ENCODE peak calls at places on chromosomes 4 and X, in seven cellular contexts. One of them, this sample, is unnamed.
A peak's percentile ranks its signal among the peaks of the same experiment; 100 is the strongest.

GRCh38 chr4:138861130-138861529 is 154.5 kb upstream of the NOCT start:
- DNase-seq in fibroblast of villous mesenchyme: no peak
- DNase-seq in astrocyte of the spinal cord: peak; percentile 36
- DNase-seq in upper lobe of right lung: no peak
- DNase-seq in dorsolateral prefrontal cortex: no peak
- DNase-seq in osteoblast: no peak
- DNase-seq in aorta: no peak
- DNase-seq in this sample: no peak

GRCh38 chr4:37487668-37488067 is 198.5 kb downstream of the RELL1 start:
- DNase-seq in fibroblast of villous mesenchyme: no peak
- DNase-seq in astrocyte of the spinal cord: no peak
- DNase-seq in upper lobe of right lung: no peak
- DNase-seq in dorsolateral prefrontal cortex: no peak
- DNase-seq in osteoblast: no peak
- DNase-seq in aorta: no peak
- DNase-seq in this sample: no peak

GRCh38 chr4:15457401-15458201 is 12.1 kb upstream of the CC2D2A start:
- DNase-seq in fibroblast of villous mesenchyme: peak; percentile 85
- DNase-seq in astrocyte of the spinal cord: peak; percentile 79
- DNase-seq in upper lobe of right lung: no peak
- DNase-seq in dorsolateral prefrontal cortex: no peak
- DNase-seq in osteoblast: peak; percentile 9
- DNase-seq in aorta: no peak
- DNase-seq in this sample: peak; percentile 80

GRCh38 chr4:34158883-34159282 is 2085.4 kb downstream of the ARAP2 start:
- DNase-seq in fibroblast of villous mesenchyme: no peak
- DNase-seq in astrocyte of the spinal cord: no peak
- DNase-seq in upper lobe of right lung: no peak
- DNase-seq in dorsolateral prefrontal cortex: no peak
- DNase-seq in osteoblast: no peak
- DNase-seq in aorta: no peak
- DNase-seq in this sample: no peak

GRCh38 chr4:70559216-70559830 is 32.7 kb upstream of the AMBN start:
- DNase-seq in fibroblast of villous mesenchyme: peak; percentile 53
- DNase-seq in astrocyte of the spinal cord: peak; percentile 48
- DNase-seq in upper lobe of right lung: no peak
- DNase-seq in dorsolateral prefrontal cortex: peak; percentile 10
- DNase-seq in osteoblast: peak; percentile 86
- DNase-seq in aorta: no peak
- DNase-seq in this sample: peak; percentile 62

GRCh38 chrX:137427061-137427778 is 138.7 kb upstream of the ZIC3 start:
- DNase-seq in fibroblast of villous mesenchyme: no peak
- DNase-seq in astrocyte of the spinal cord: no peak
- DNase-seq in upper lobe of right lung: no peak
- DNase-seq in dorsolateral prefrontal cortex: no peak
- DNase-seq in osteoblast: no peak
- DNase-seq in aorta: no peak
- DNase-seq in this sample: no peak

GRCh38 chrX:34873500-34874225 is 68.9 kb upstream of the FAM47B start:
- DNase-seq in fibroblast of villous mesenchyme: peak; percentile 12
- DNase-seq in astrocyte of the spinal cord: peak; percentile 20
- DNase-seq in upper lobe of right lung: no peak
- DNase-seq in dorsolateral prefrontal cortex: no peak
- DNase-seq in osteoblast: no peak
- DNase-seq in aorta: no peak
- DNase-seq in this sample: peak; percentile 42

GRCh38 chr4:1659104-1659725 is 24.9 kb downstream of the FAM53A start:
- DNase-seq in fibroblast of villous mesenchyme: no peak
- DNase-seq in astrocyte of the spinal cord: no peak
- DNase-seq in upper lobe of right lung: no peak
- DNase-seq in dorsolateral prefrontal cortex: no peak
- DNase-seq in osteoblast: peak; percentile 35
- DNase-seq in aorta: no peak
- DNase-seq in this sample: no peak

GRCh38 chr4:37066149-37066548 is 178.4 kb upstream of the NWD2 start:
- DNase-seq in fibroblast of villous mesenchyme: no peak
- DNase-seq in astrocyte of the spinal cord: no peak
- DNase-seq in upper lobe of right lung: no peak
- DNase-seq in dorsolateral prefrontal cortex: no peak
- DNase-seq in osteoblast: no peak
- DNase-seq in aorta: no peak
- DNase-seq in this sample: no peak

GRCh38 chr4:164623099-164623498 is 130.8 kb upstream of the SMIM31 start:
- DNase-seq in fibroblast of villous mesenchyme: no peak
- DNase-seq in astrocyte of the spinal cord: no peak
- DNase-seq in upper lobe of right lung: no peak
- DNase-seq in dorsolateral prefrontal cortex: no peak
- DNase-seq in osteoblast: no peak
- DNase-seq in aorta: no peak
- DNase-seq in this sample: no peak

GRCh38 chr4:125315571-125316390 is 1.0 kb downstream of the FAT4 start:
- DNase-seq in fibroblast of villous mesenchyme: peak; percentile 58
- DNase-seq in astrocyte of the spinal cord: peak; percentile 73
- DNase-seq in upper lobe of right lung: peak; percentile 75
- DNase-seq in dorsolateral prefrontal cortex: peak; percentile 18
- DNase-seq in osteoblast: peak; percentile 59
- DNase-seq in aorta: peak; percentile 68
- DNase-seq in this sample: peak; percentile 62

GRCh38 chr4:6732441-6733357 is 16.7 kb downstream of the BLOC1S4 start:
- DNase-seq in fibroblast of villous mesenchyme: peak; percentile 93
- DNase-seq in astrocyte of the spinal cord: peak; percentile 91
- DNase-seq in upper lobe of right lung: peak; percentile 86
- DNase-seq in dorsolateral prefrontal cortex: no peak
- DNase-seq in osteoblast: peak; percentile 98
- DNase-seq in aorta: peak; percentile 91
- DNase-seq in this sample: peak; percentile 93

GRCh38 chr4:85784348-85784747 is 309.4 kb downstream of the ARHGAP24 start:
- DNase-seq in fibroblast of villous mesenchyme: peak; percentile 20
- DNase-seq in astrocyte of the spinal cord: no peak
- DNase-seq in upper lobe of right lung: no peak
- DNase-seq in dorsolateral prefrontal cortex: no peak
- DNase-seq in osteoblast: no peak
- DNase-seq in aorta: no peak
- DNase-seq in this sample: peak; percentile 40

GRCh38 chr4:77579406-77580076 is 26.1 kb upstream of the CXCL13 start:
- DNase-seq in fibroblast of villous mesenchyme: peak; percentile 67
- DNase-seq in astrocyte of the spinal cord: peak; percentile 87
- DNase-seq in upper lobe of right lung: no peak
- DNase-seq in dorsolateral prefrontal cortex: no peak
- DNase-seq in osteoblast: peak; percentile 90
- DNase-seq in aorta: no peak
- DNase-seq in this sample: peak; percentile 74

GRCh38 chr4:81166431-81166830 is 48.6 kb downstream of the PRKG2 start:
- DNase-seq in fibroblast of villous mesenchyme: no peak
- DNase-seq in astrocyte of the spinal cord: peak; percentile 39
- DNase-seq in upper lobe of right lung: no peak
- DNase-seq in dorsolateral prefrontal cortex: no peak
- DNase-seq in osteoblast: no peak
- DNase-seq in aorta: no peak
- DNase-seq in this sample: no peak

GRCh38 chrX:71181558-71181909 is 36.9 kb downstream of the NLGN3 start:
- DNase-seq in fibroblast of villous mesenchyme: no peak
- DNase-seq in astrocyte of the spinal cord: no peak
- DNase-seq in upper lobe of right lung: no peak
- DNase-seq in dorsolateral prefrontal cortex: no peak
- DNase-seq in osteoblast: no peak
- DNase-seq in aorta: no peak
- DNase-seq in this sample: no peak

GRCh38 chr4:38917481-38918025 is 49.9 kb downstream of the FAM114A1 start:
- DNase-seq in fibroblast of villous mesenchyme: no peak
- DNase-seq in astrocyte of the spinal cord: peak; percentile 35
- DNase-seq in upper lobe of right lung: no peak
- DNase-seq in dorsolateral prefrontal cortex: no peak
- DNase-seq in osteoblast: peak; percentile 75
- DNase-seq in aorta: no peak
- DNase-seq in this sample: no peak

GRCh38 chr4:1705732-1706131 is 6.4 kb downstream of the SLBP start:
- DNase-seq in fibroblast of villous mesenchyme: no peak
- DNase-seq in astrocyte of the spinal cord: no peak
- DNase-seq in upper lobe of right lung: peak; percentile 43
- DNase-seq in dorsolateral prefrontal cortex: no peak
- DNase-seq in osteoblast: no peak
- DNase-seq in aorta: no peak
- DNase-seq in this sample: no peak

GRCh38 chr4:7342581-7343352 is 92.0 kb downstream of the PSAPL1 start:
- DNase-seq in fibroblast of villous mesenchyme: no peak
- DNase-seq in astrocyte of the spinal cord: no peak
- DNase-seq in upper lobe of right lung: no peak
- DNase-seq in dorsolateral prefrontal cortex: peak; percentile 83
- DNase-seq in osteoblast: peak; percentile 78
- DNase-seq in aorta: no peak
- DNase-seq in this sample: no peak

GRCh38 chrX:39690541-39691415 is 407.0 kb downstream of the BCOR start:
- DNase-seq in fibroblast of villous mesenchyme: no peak
- DNase-seq in astrocyte of the spinal cord: no peak
- DNase-seq in upper lobe of right lung: no peak
- DNase-seq in dorsolateral prefrontal cortex: no peak
- DNase-seq in osteoblast: no peak
- DNase-seq in aorta: no peak
- DNase-seq in this sample: no peak

GRCh38 chrX:39689374-39690104 is 408.2 kb downstream of the BCOR start:
- DNase-seq in fibroblast of villous mesenchyme: no peak
- DNase-seq in astrocyte of the spinal cord: no peak
- DNase-seq in upper lobe of right lung: no peak
- DNase-seq in dorsolateral prefrontal cortex: no peak
- DNase-seq in osteoblast: no peak
- DNase-seq in aorta: no peak
- DNase-seq in this sample: no peak

GRCh38 chrX:39691724-39692123 is 406.0 kb downstream of the BCOR start:
- DNase-seq in fibroblast of villous mesenchyme: no peak
- DNase-seq in astrocyte of the spinal cord: no peak
- DNase-seq in upper lobe of right lung: no peak
- DNase-seq in dorsolateral prefrontal cortex: no peak
- DNase-seq in osteoblast: no peak
- DNase-seq in aorta: no peak
- DNase-seq in this sample: no peak

GRCh38 chrX:39688576-39689373 is 409.0 kb downstream of the BCOR start:
- DNase-seq in fibroblast of villous mesenchyme: peak; percentile 34
- DNase-seq in astrocyte of the spinal cord: peak; percentile 23
- DNase-seq in upper lobe of right lung: peak; percentile 81
- DNase-seq in dorsolateral prefrontal cortex: peak; percentile 9
- DNase-seq in osteoblast: peak; percentile 91
- DNase-seq in aorta: peak; percentile 63
- DNase-seq in this sample: peak; percentile 40

GRCh38 chrX:39688219-39688575 is 409.6 kb downstream of the BCOR start:
- DNase-seq in fibroblast of villous mesenchyme: no peak
- DNase-seq in astrocyte of the spinal cord: no peak
- DNase-seq in upper lobe of right lung: no peak
- DNase-seq in dorsolateral prefrontal cortex: no peak
- DNase-seq in osteoblast: no peak
- DNase-seq in aorta: no peak
- DNase-seq in this sample: no peak
- H3K4me3 ChIP-seq in fibroblast of villous mesenchyme: peak overlapping the region; percentile 37
- H3K4me3 ChIP-seq in astrocyte of the spinal cord: peak overlapping the region; percentile 5
- H3K4me3 ChIP-seq in upper lobe of right lung: peak overlapping the region; percentile 42
- H3K4me3 ChIP-seq in dorsolateral prefrontal cortex: peak overlapping the region; percentile 28
- H3K4me3 ChIP-seq in osteoblast: peak overlapping the region; percentile 60
- H3K4me3 ChIP-seq in aorta: no peak overlapping the region
- H3K4me3 ChIP-seq in this sample: no peak overlapping the region

GRCh38 chr4:48832571-48832970 is 1.7 kb downstream of the OCIAD1 start:
- DNase-seq in fibroblast of villous mesenchyme: no peak
- DNase-seq in astrocyte of the spinal cord: no peak
- DNase-seq in upper lobe of right lung: no peak
- DNase-seq in dorsolateral prefrontal cortex: no peak
- DNase-seq in osteoblast: no peak
- DNase-seq in aorta: no peak
- DNase-seq in this sample: no peak
- H3K4me3 ChIP-seq in fibroblast of villous mesenchyme: peak overlapping the region; percentile 100
- H3K4me3 ChIP-seq in astrocyte of the spinal cord: no peak overlapping the region
- H3K4me3 ChIP-seq in upper lobe of right lung: no peak overlapping the region
- H3K4me3 ChIP-seq in dorsolateral prefrontal cortex: no peak overlapping the region
- H3K4me3 ChIP-seq in osteoblast: no peak overlapping the region
- H3K4me3 ChIP-seq in aorta: no peak overlapping the region
- H3K4me3 ChIP-seq in this sample: peak overlapping the region; percentile 100

DNA sequence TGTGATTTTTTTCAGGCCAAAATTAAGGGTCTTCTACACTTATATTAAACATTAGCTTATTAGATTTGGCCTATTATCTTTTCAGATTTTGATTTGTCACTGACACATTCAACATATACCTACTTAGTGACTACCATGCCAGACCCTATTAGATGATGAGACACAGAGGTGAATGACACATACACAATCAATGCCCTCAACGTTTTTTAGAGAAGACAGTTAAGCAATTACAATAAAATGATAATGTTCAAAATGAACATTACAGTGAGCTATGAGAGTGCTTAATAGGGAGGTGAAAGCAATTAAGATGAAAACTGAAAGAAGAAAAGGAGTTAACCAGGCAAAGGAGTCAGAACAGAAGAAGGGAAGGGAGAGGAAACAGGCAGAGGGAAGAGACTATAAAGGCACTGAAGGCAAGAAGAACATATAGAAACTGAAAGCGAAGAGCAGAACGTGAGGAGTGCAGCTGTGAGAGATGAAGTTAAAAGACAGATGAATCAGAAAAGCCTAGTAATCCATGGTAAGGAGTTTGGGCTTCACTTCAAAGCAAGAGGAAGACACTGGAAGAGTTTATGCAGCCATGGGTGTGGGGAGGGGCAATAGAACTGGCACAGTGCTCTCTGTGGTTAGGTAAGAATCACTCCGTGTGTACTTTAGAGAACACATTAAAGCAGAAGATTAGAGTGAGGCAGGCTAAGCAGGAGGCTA is 119.0 kb downstream of the REELD1 start:
- DNase-seq in fibroblast of villous mesenchyme: peak; percentile 91
- DNase-seq in astrocyte of the spinal cord: peak; percentile 93
- DNase-seq in upper lobe of right lung: no peak
- DNase-seq in dorsolateral prefrontal cortex: no peak
- DNase-seq in osteoblast: peak; percentile 41
- DNase-seq in aorta: no peak
- DNase-seq in this sample: peak; percentile 43
- H3K4me3 ChIP-seq in fibroblast of villous mesenchyme: peak overlapping the region; percentile 46
- H3K4me3 ChIP-seq in astrocyte of the spinal cord: peak overlapping the region; percentile 16
- H3K4me3 ChIP-seq in upper lobe of right lung: no peak overlapping the region
- H3K4me3 ChIP-seq in dorsolateral prefrontal cortex: no peak overlapping the region
- H3K4me3 ChIP-seq in osteoblast: peak overlapping the region; percentile 48
- H3K4me3 ChIP-seq in aorta: no peak overlapping the region
- H3K4me3 ChIP-seq in this sample: no peak overlapping the region

GRCh38 chr4:55948726-55949479 is at the start of gene CEP135:
- DNase-seq in fibroblast of villous mesenchyme: peak; percentile 94
- DNase-seq in astrocyte of the spinal cord: peak; percentile 95
- DNase-seq in upper lobe of right lung: peak; percentile 99
- DNase-seq in dorsolateral prefrontal cortex: peak; percentile 92
- DNase-seq in osteoblast: peak; percentile 92
- DNase-seq in aorta: peak; percentile 97
- DNase-seq in this sample: peak; percentile 95

GRCh38 chr4:55951191-55951922 is 2.6 kb downstream of the CEP135 start:
- DNase-seq in fibroblast of villous mesenchyme: no peak
- DNase-seq in astrocyte of the spinal cord: no peak
- DNase-seq in upper lobe of right lung: no peak
- DNase-seq in dorsolateral prefrontal cortex: no peak
- DNase-seq in osteoblast: no peak
- DNase-seq in aorta: no peak
- DNase-seq in this sample: no peak

GRCh38 chr4:55949480-55949802 is 696 bp downstream of the CEP135 start:
- DNase-seq in fibroblast of villous mesenchyme: no peak
- DNase-seq in astrocyte of the spinal cord: no peak
- DNase-seq in upper lobe of right lung: no peak
- DNase-seq in dorsolateral prefrontal cortex: no peak
- DNase-seq in osteoblast: no peak
- DNase-seq in aorta: no peak
- DNase-seq in this sample: no peak

GRCh38 chr4:55947912-55948725 is 626 bp upstream of the CEP135 start:
- DNase-seq in fibroblast of villous mesenchyme: peak; percentile 96
- DNase-seq in astrocyte of the spinal cord: peak; percentile 92
- DNase-seq in upper lobe of right lung: no peak
- DNase-seq in dorsolateral prefrontal cortex: no peak
- DNase-seq in osteoblast: peak; percentile 81
- DNase-seq in aorta: no peak
- DNase-seq in this sample: peak; percentile 97

GRCh38 chr4:55947254-55947882 is 1.4 kb upstream of the CEP135 start:
- DNase-seq in fibroblast of villous mesenchyme: peak; percentile 80
- DNase-seq in astrocyte of the spinal cord: no peak
- DNase-seq in upper lobe of right lung: no peak
- DNase-seq in dorsolateral prefrontal cortex: no peak
- DNase-seq in osteoblast: no peak
- DNase-seq in aorta: no peak
- DNase-seq in this sample: no peak
- H3K4me3 ChIP-seq in fibroblast of villous mesenchyme: peak overlapping the region; percentile 72
- H3K4me3 ChIP-seq in astrocyte of the spinal cord: peak overlapping the region; percentile 54
- H3K4me3 ChIP-seq in upper lobe of right lung: peak overlapping the region; percentile 82
- H3K4me3 ChIP-seq in dorsolateral prefrontal cortex: peak overlapping the region; percentile 4
- H3K4me3 ChIP-seq in osteoblast: peak overlapping the region; percentile 78
- H3K4me3 ChIP-seq in aorta: peak overlapping the region; percentile 58
- H3K4me3 ChIP-seq in this sample: peak overlapping the region; percentile 76

This sample was measured in fibroblast of pulmonary artery.